ENCODE peak calls at places on chromosomes 1 and 21, in ten cellular contexts. F, K, D, V, X, R, Z, W, C and Q are unnamed samples.

GRCh38 chr1:184792450-184792969 is 37.9 kb upstream of the EDEM3 start:
- DNase-seq in X (peak; percentile 69), W (peak; percentile 82), R (no peak), C (peak; percentile 99), V (no peak), K (no peak), Z (peak; percentile 97), F (peak; percentile 96), D (peak; percentile 63), Q (peak; percentile 69)

GRCh38 chr1:152110365-152110859 is 4.8 kb downstream of the TCHH start:
- DNase-seq in R (peak; percentile 66), V (no peak), C (peak; percentile 48), X (no peak), F (peak; percentile 53), D (peak; percentile 15), Z (peak; percentile 76), K (peak; percentile 27), W (peak; percentile 56), Q (peak; percentile 34)

GRCh38 chr1:165903672-165904071 is 76.3 kb downstream of the UCK2 start:
- DNase-seq in K (no peak), X (no peak), Z (peak; percentile 51), W (no peak), F (peak; percentile 76), D (no peak), V (no peak), R (no peak), C (peak; percentile 80), Q (no peak)

GRCh38 chr1:215188302-215188950 is 105.9 kb downstream of the KCNK2 start:
- DNase-seq in K (peak; percentile 71), Z (no peak), C (no peak), R (no peak), F (no peak), D (no peak), W (no peak), X (no peak), V (no peak), Q (no peak)

GRCh38 chr1:89547563-89548485 is 23.2 kb downstream of the LRRC8B start:
- DNase-seq in W (no peak), C (peak; percentile 80), R (no peak), X (peak; percentile 79), V (no peak), D (peak; percentile 62), Z (peak; percentile 23), K (peak; percentile 12), F (peak; percentile 78), Q (no peak)

GRCh38 chr1:235280467-235280866 is 47.5 kb downstream of the ARID4B start:
- DNase-seq in C (no peak), X (no peak), D (no peak), W (peak; percentile 53), R (no peak), Z (no peak), F (no peak), K (no peak), V (no peak), Q (no peak)

GRCh38 chr1:205532026-205532891 is 27.8 kb downstream of the CDK18 start:
- DNase-seq in C (no peak), D (no peak), F (no peak), R (no peak), W (no peak), Z (no peak), X (no peak), V (no peak), K (no peak), Q (peak; percentile 20)

GRCh38 chr1:154629160-154630073 is 21.4 kb upstream of the ADAR start:
- DNase-seq in R (no peak), C (no peak), D (no peak), K (no peak), Z (no peak), W (no peak), F (peak; percentile 35), V (no peak), X (no peak), Q (no peak)

GRCh38 chr1:93499075-93499474 is 51.2 kb downstream of the FNBP1L start:
- DNase-seq in R (no peak), V (no peak), C (no peak), F (no peak), Z (no peak), K (no peak), W (no peak), D (no peak), X (no peak), Q (no peak)

GRCh38 chr1:41882068-41882477 is 36.6 kb downstream of the HIVEP3 start:
- DNase-seq in C (no peak), D (no peak), V (no peak), K (peak; percentile 100), Z (no peak), W (no peak), X (no peak), F (no peak), R (no peak), Q (no peak)

GRCh38 chr21:38228115-38228514 is 28.7 kb upstream of the KCNJ15 start:
- DNase-seq in V (no peak), W (no peak), X (no peak), R (no peak), F (no peak), D (no peak), K (peak; percentile 25), C (no peak), Z (no peak), Q (no peak)

GRCh38 chr1:198185101-198185500 is 28.3 kb downstream of the NEK7 start:
- DNase-seq in Z (no peak), K (no peak), W (no peak), V (no peak), C (no peak), D (no peak), R (no peak), X (no peak), F (no peak), Q (no peak)

GRCh38 chr21:45974073-45975016 is 7.2 kb upstream of the COL6A1 start:
- DNase-seq in R (peak; percentile 76), K (no peak), X (no peak), F (peak; percentile 70), W (peak; percentile 87), V (no peak), D (no peak), C (peak; percentile 67), Z (peak; percentile 86), Q (peak; percentile 77)

GRCh38 chr1:37158113-37158749 is 123.9 kb upstream of the GRIK3 start:
- DNase-seq in V (no peak), W (no peak), F (no peak), K (no peak), C (no peak), D (peak; percentile 89), Z (no peak), X (no peak), R (no peak), Q (no peak)

GRCh38 chr1:69994261-69994660 is 211.1 kb downstream of the LRRC40 start:
- DNase-seq in K (no peak), Z (no peak), V (no peak), F (peak; percentile 24), W (no peak), C (peak; percentile 20), R (no peak), X (no peak), D (no peak), Q (no peak)

GRCh38 chr1:235843458-235843857 is 23.2 kb downstream of the LYST start:
- DNase-seq in X (no peak), V (no peak), W (no peak), K (no peak), R (no peak), C (peak; percentile 59), Z (no peak), F (peak; percentile 67), D (peak; percentile 27), Q (no peak)

GRCh38 chr1:58718435-58718834 is 18.6 kb upstream of the MYSM1 start:
- DNase-seq in K (no peak), Z (no peak), X (no peak), F (peak; percentile 31), W (no peak), D (no peak), C (no peak), V (no peak), R (no peak), Q (no peak)

GRCh38 chr1:61097326-61097725 is 15.0 kb downstream of the NFIA start:
- DNase-seq in W (no peak), X (no peak), C (peak; percentile 78), D (no peak), R (no peak), V (no peak), Z (peak; percentile 31), F (peak; percentile 84), K (no peak), Q (no peak)

GRCh38 chr21:46509760-46510159 is 51.1 kb downstream of the DIP2A start:
- DNase-seq in Z (peak; percentile 92), R (no peak), X (no peak), V (no peak), D (no peak), W (no peak), C (peak; percentile 4), K (no peak), F (no peak), Q (no peak)

GRCh38 chr1:178485467-178486098 is 11.2 kb downstream of the CLEC20A start:
- DNase-seq in W (no peak), C (no peak), V (no peak), F (peak; percentile 13), Z (no peak), K (no peak), R (no peak), D (peak; percentile 31), X (no peak), Q (no peak)

GRCh38 chr1:234955107-234955731 is 173.4 kb downstream of the TOMM20 start:
- DNase-seq in C (peak; percentile 44), F (peak; percentile 60), D (no peak), W (peak; percentile 91), R (peak; percentile 65), V (no peak), K (no peak), X (no peak), Z (no peak), Q (peak; percentile 82)

GRCh38 chr1:181089017-181089776 is 697 bp downstream of the IER5 start:
- DNase-seq in Z (peak; percentile 45), F (no peak), C (no peak), X (no peak), V (peak; percentile 30), W (no peak), K (no peak), R (peak; percentile 82), D (no peak), Q (peak; percentile 66)

GRCh38 chr1:32953495-32953894 is 11.1 kb downstream of the RNF19B start:
- DNase-seq in C (no peak), D (no peak), X (no peak), K (no peak), F (peak; percentile 67), R (no peak), W (no peak), Z (peak; percentile 63), V (no peak), Q (no peak)

GRCh38 chr1:56527548-56528302 is 51.6 kb downstream of the PLPP3 start:
- DNase-seq in F (no peak), Z (no peak), D (no peak), R (no peak), X (no peak), K (peak; percentile 64), W (peak; percentile 67), V (no peak), C (no peak), Q (no peak)

GRCh38 chr1:156923565-156924477 is 3.4 kb downstream of the LRRC71 start:
- DNase-seq in X (no peak), R (no peak), F (no peak), Z (no peak), C (no peak), K (no peak), D (no peak), V (no peak), W (peak; percentile 33), Q (no peak)

GRCh38 chr1:243320224-243320623 is 64.4 kb downstream of the SDCCAG8 start:
- DNase-seq in X (no peak), C (no peak), V (no peak), F (peak; percentile 13), R (no peak), D (no peak), W (no peak), K (no peak), Z (no peak), Q (no peak)

GRCh38 chr1:94955767-94956632 is 29.1 kb upstream of the CNN3 start:
- DNase-seq in V (no peak), D (no peak), F (peak; percentile 48), C (peak; percentile 37), X (no peak), K (no peak), R (no peak), W (peak; percentile 78), Z (no peak), Q (peak; percentile 41)